ENCODE peak calls at places on chromosomes 11 and 22, in four cellular contexts. One of them, this sample, is unnamed. For H3K4me1, the result is how much of the 10 kb centered on the place peaks cover.

GRCh38 chr11:30487200-30487898 is 98.8 kb downstream of the MPPED2 start:
- DNase-seq in mesenchymal stem cell: peak
- DNase-seq in lower lobe of right lung: peak
- DNase-seq in spleen: peak
- DNase-seq in this sample: no peak

GRCh38 chr22:19292262-19293230 is 1.0 kb upstream of the CLTCL1 start:
- DNase-seq in spleen: peak
- DNase-seq in mesenchymal stem cell: no peak
- DNase-seq in lower lobe of right lung: peak
- DNase-seq in this sample: no peak

GRCh38 chr11:8250446-8250845 is 13.2 kb downstream of the LMO1 start:
- DNase-seq in mesenchymal stem cell: no peak
- DNase-seq in lower lobe of right lung: peak
- DNase-seq in spleen: peak
- DNase-seq in this sample: no peak

GRCh38 chr11:113386866-113387265 is 713 bp upstream of the ANKK1 start:
- DNase-seq in lower lobe of right lung: no peak
- DNase-seq in mesenchymal stem cell: no peak
- DNase-seq in spleen: peak
- DNase-seq in this sample: no peak

GRCh38 chr11:32830413-32830738 is 649 bp downstream of the PRRG4 start:
- DNase-seq in lower lobe of right lung: peak
- DNase-seq in spleen: no peak
- DNase-seq in mesenchymal stem cell: peak
- DNase-seq in this sample: no peak

GRCh38 chr11:118380571-118380970 is 20.8 kb upstream of the ATP5MG start:
- DNase-seq in lower lobe of right lung: no peak
- DNase-seq in spleen: no peak
- DNase-seq in mesenchymal stem cell: no peak
- DNase-seq in this sample: peak

GRCh38 chr22:48393041-48393370 is 1434.7 kb downstream of the BRD1 start:
- DNase-seq in mesenchymal stem cell: no peak
- DNase-seq in lower lobe of right lung: no peak
- DNase-seq in spleen: no peak
- DNase-seq in this sample: no peak

GRCh38 chr11:63448646-63449045 is 42.3 kb downstream of the PLAAT5 start:
- DNase-seq in spleen: no peak
- DNase-seq in lower lobe of right lung: no peak
- DNase-seq in mesenchymal stem cell: no peak
- DNase-seq in this sample: no peak

GRCh38 chr11:75495749-75496641 is 29.7 kb downstream of the GDPD5 start:
- DNase-seq in mesenchymal stem cell: no peak
- DNase-seq in lower lobe of right lung: no peak
- DNase-seq in spleen: no peak
- DNase-seq in this sample: peak

GRCh38 chr11:69683764-69684333 is 8.7 kb upstream of the LTO1 start:
- DNase-seq in lower lobe of right lung: no peak
- DNase-seq in spleen: peak
- DNase-seq in mesenchymal stem cell: no peak
- DNase-seq in this sample: no peak

GRCh38 chr22:49437956-49438355 is 389.7 kb downstream of the BRD1 start:
- DNase-seq in lower lobe of right lung: no peak
- DNase-seq in spleen: no peak
- DNase-seq in mesenchymal stem cell: no peak
- DNase-seq in this sample: no peak

GRCh38 chr11:117868088-117868487 is 8.4 kb downstream of the FXYD6 start:
- DNase-seq in lower lobe of right lung: no peak
- DNase-seq in mesenchymal stem cell: no peak
- DNase-seq in spleen: no peak
- DNase-seq in this sample: no peak

GRCh38 chr11:69387409-69387885 is 93.5 kb downstream of the MYEOV start:
- DNase-seq in lower lobe of right lung: no peak
- DNase-seq in mesenchymal stem cell: no peak
- DNase-seq in spleen: no peak
- DNase-seq in this sample: no peak

GRCh38 chr22:44180706-44181032 is at the start of gene PARVG:
- DNase-seq in mesenchymal stem cell: no peak
- DNase-seq in lower lobe of right lung: no peak
- DNase-seq in spleen: peak
- DNase-seq in this sample: no peak

GRCh38 chr11:67117667-67118058 is 1.4 kb upstream of the KDM2A start:
- DNase-seq in lower lobe of right lung: peak
- DNase-seq in spleen: peak
- DNase-seq in mesenchymal stem cell: no peak
- DNase-seq in this sample: peak

GRCh38 chr22:50202130-50202671 is 1.4 kb downstream of the SELENOO start:
- DNase-seq in lower lobe of right lung: no peak
- DNase-seq in mesenchymal stem cell: no peak
- DNase-seq in spleen: no peak
- DNase-seq in this sample: no peak

GRCh38 chr11:12674936-12675696 is 895 bp downstream of the TEAD1 start:
- DNase-seq in spleen: no peak
- DNase-seq in mesenchymal stem cell: peak
- DNase-seq in lower lobe of right lung: peak
- DNase-seq in this sample: peak

DNA sequence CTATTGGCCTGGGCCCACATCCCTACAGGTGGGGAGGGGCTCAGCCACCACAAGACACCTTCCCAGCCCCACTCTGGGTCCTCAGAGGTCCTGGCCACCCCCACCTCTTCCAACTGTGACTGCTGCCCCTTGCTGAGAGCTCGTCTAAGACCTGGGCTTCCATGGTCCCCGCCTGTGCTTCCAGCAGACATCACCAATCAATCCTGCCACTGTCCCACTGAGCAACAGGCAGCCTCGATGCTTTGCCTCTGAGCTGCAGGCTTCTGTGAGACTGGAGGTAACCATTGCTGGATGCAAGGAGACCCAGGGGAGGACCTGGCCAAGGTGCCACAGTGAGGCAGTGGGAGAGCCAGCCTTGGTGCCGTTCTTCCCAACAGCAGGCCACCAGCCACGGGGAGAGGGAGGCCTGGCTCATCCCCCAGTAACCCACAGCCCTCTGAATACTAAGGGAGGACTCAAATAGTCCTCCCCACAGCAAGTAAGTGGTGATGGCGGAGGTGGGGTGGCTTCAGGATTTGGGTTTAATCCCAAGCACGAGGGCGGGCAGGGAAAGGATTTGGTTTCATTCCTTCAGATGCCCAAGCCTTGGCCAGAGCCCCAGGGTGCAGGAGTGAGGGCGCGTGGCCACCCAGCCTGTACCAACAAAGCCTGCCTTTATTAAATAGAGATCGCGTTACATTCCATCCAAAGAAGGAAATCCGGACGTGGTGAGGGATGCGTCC is 5.5 kb upstream of the FADS3 start:
- DNase-seq in mesenchymal stem cell: no peak
- DNase-seq in spleen: no peak
- DNase-seq in lower lobe of right lung: no peak
- DNase-seq in this sample: no peak
- H3K4me1 ChIP-seq in mesenchymal stem cell: under half
- H3K4me1 ChIP-seq in spleen: under half
- H3K4me1 ChIP-seq in lower lobe of right lung: under half
- H3K4me1 ChIP-seq in this sample: under half

GRCh38 chr11:6129634-6130033 is 22.1 kb downstream of the OR56B4 start:
- DNase-seq in lower lobe of right lung: no peak
- DNase-seq in spleen: no peak
- DNase-seq in mesenchymal stem cell: no peak
- DNase-seq in this sample: peak
- H3K4me1 ChIP-seq in lower lobe of right lung: under half
- H3K4me1 ChIP-seq in spleen: under half
- H3K4me1 ChIP-seq in mesenchymal stem cell: under half
- H3K4me1 ChIP-seq in this sample: under half

GRCh38 chr11:73221451-73221850 is 3.4 kb downstream of the P2RY2 start:
- DNase-seq in spleen: peak
- DNase-seq in lower lobe of right lung: no peak
- DNase-seq in mesenchymal stem cell: no peak
- DNase-seq in this sample: no peak
- H3K4me1 ChIP-seq in spleen: half or more
- H3K4me1 ChIP-seq in lower lobe of right lung: under half
- H3K4me1 ChIP-seq in mesenchymal stem cell: under half
- H3K4me1 ChIP-seq in this sample: under half

GRCh38 chr11:16880184-16880583 is 134.0 kb downstream of the PLEKHA7 start:
- DNase-seq in lower lobe of right lung: no peak
- DNase-seq in mesenchymal stem cell: no peak
- DNase-seq in spleen: no peak
- DNase-seq in this sample: no peak
- H3K4me1 ChIP-seq in lower lobe of right lung: under half
- H3K4me1 ChIP-seq in mesenchymal stem cell: under half
- H3K4me1 ChIP-seq in spleen: under half
- H3K4me1 ChIP-seq in this sample: under half